ENCODE peak calls at places on chromosomes 2 and 18, in nine cellular contexts. A is CD4-positive, CD25-positive, alpha-beta regulatory T cell; R is thoracic aorta; V is mesenchymal stem cell; N is WERI-Rb-1; J is right cardiac atrium; S is cardiac muscle cell; E is PC-3; L is ovary. C is an unnamed sample. For H3K9me3, the result is how much of the 10 kb centered on the place peaks cover.

GRCh38 chr18:30696201-30696600 is 346.3 kb downstream of the DSC3 start:
- DNase-seq in A (no peak), R (no peak), V (no peak), N (no peak), J (no peak), S (no peak), E (no peak), L (no peak), C (no peak)

GRCh38 chr2:25161055-25161781 is 7.2 kb downstream of the POMC start:
- DNase-seq in A (peak), R (no peak), V (no peak), N (no peak), J (peak), S (peak), E (no peak), L (peak), C (no peak)

GRCh38 chr18:77765468-77765867 is 515.8 kb downstream of the GALR1 start:
- DNase-seq in A (no peak), R (no peak), V (no peak), N (peak), J (no peak), S (peak), E (peak), L (peak), C (no peak)

GRCh38 chr2:131419447-131419846 is 55.5 kb upstream of the RAB6D start:
- DNase-seq in A (no peak), R (no peak), V (no peak), N (no peak), J (no peak), S (peak), E (no peak), L (peak), C (no peak)

GRCh38 chr18:45415614-45416013 is 199.7 kb upstream of the SLC14A2 start:
- DNase-seq in A (no peak), R (no peak), V (no peak), N (no peak), J (no peak), S (no peak), E (no peak), L (no peak), C (no peak)

GRCh38 chr2:85161626-85161960 is 28.4 kb downstream of the TCF7L1 start:
- DNase-seq in A (no peak), R (no peak), V (peak), N (no peak), J (peak), S (no peak), E (no peak), L (no peak), C (no peak)

GRCh38 chr2:239942090-239942489 is 83.1 kb downstream of the NDUFA10 start:
- DNase-seq in A (no peak), R (no peak), V (no peak), N (no peak), J (no peak), S (no peak), E (no peak), L (peak), C (peak)

GRCh38 chr2:119679526-119679837 is 481 bp downstream of the TMEM177 start:
- DNase-seq in A (peak), R (no peak), V (peak), N (no peak), J (no peak), S (no peak), E (no peak), L (no peak), C (no peak)

GRCh38 chr2:202185156-202185555 is 53.2 kb downstream of the SUMO1 start:
- DNase-seq in A (no peak), R (no peak), V (no peak), N (peak), J (no peak), S (no peak), E (no peak), L (no peak), C (no peak)

GRCh38 chr2:233915133-233915532 is 2.0 kb upstream of the TRPM8 start:
- DNase-seq in A (peak), R (no peak), V (no peak), N (no peak), J (no peak), S (peak), E (peak), L (no peak), C (no peak)

GRCh38 chr18:79730804-79731203 is 51.2 kb downstream of the CTDP1 start:
- DNase-seq in A (no peak), R (no peak), V (no peak), N (no peak), J (no peak), S (no peak), E (no peak), L (no peak), C (no peak)
- H3K9me3 ChIP-seq in A (under half), R (under half), V (half or more), N (under half), J (under half), S (under half), E (under half), L (under half), C (under half)

GRCh38 chr2:113219525-113219888 is 45.7 kb downstream of the PSD4 start:
- DNase-seq in A (no peak), R (no peak), V (no peak), N (no peak), J (no peak), S (no peak), E (no peak), L (no peak), C (no peak)

GRCh38 chr2:113219092-113219441 is 45.3 kb downstream of the PSD4 start:
- DNase-seq in A (no peak), R (no peak), V (no peak), N (no peak), J (no peak), S (no peak), E (no peak), L (no peak), C (no peak)

GRCh38 chr2:113218283-113219091 is 44.7 kb downstream of the PSD4 start:
- DNase-seq in A (no peak), R (no peak), V (peak), N (no peak), J (peak), S (no peak), E (no peak), L (no peak), C (peak)

GRCh38 chr2:113219889-113220641 is 46.3 kb downstream of the PSD4 start:
- DNase-seq in A (no peak), R (no peak), V (peak), N (no peak), J (peak), S (peak), E (peak), L (no peak), C (peak)

GRCh38 chr2:113220970-113221708 is 47.4 kb downstream of the PSD4 start:
- DNase-seq in A (no peak), R (no peak), V (no peak), N (no peak), J (no peak), S (no peak), E (no peak), L (no peak), C (no peak)
- H3K27ac ChIP-seq in A (no peak), R (no peak), V (peak), N (no peak), J (no peak), S (no peak), E (no peak), L (no peak), C (no peak)

DNA sequence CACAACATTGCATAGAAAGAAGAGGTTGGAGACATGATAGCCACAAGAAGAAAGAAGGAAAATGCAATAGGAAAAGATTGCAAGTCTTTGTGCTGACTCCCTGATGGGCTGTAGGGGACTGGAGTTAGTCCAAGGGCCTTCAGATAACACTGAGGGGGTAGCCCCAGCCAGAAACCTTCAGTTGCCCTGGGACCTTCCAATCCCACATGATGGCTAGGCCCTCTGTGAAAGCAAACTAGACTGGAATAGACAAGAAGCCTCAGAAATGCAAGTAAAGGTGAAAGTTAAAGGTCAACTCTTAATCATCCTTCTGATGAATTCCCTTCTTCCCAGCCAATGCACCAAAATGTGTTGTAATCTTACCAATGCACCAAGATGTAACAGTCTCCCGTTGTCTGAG is 19.2 kb downstream of the CMPK2 start:
- DNase-seq in A (no peak), R (no peak), V (no peak), N (no peak), J (no peak), S (no peak), E (no peak), L (no peak), C (no peak)
- H3K9me3 ChIP-seq in A (under half), R (half or more), V (half or more), N (under half), J (under half), S (under half), E (under half), L (under half), C (under half)

GRCh38 chr2:77713412-77713811 is 191.2 kb upstream of the LRRTM4 start:
- DNase-seq in A (no peak), R (no peak), V (no peak), N (no peak), J (no peak), S (no peak), E (no peak), L (no peak), C (no peak)
- H3K27ac ChIP-seq in A (no peak), R (no peak), V (no peak), N (no peak), J (no peak), S (no peak), E (no peak), L (no peak), C (no peak)

C was measured in gastrocnemius medialis.